ENCODE peak calls at places on chromosomes 4 and X, in eight cellular contexts. Z is heart right ventricle, H is small intestine, Y is lung, O is A549, M is tibial nerve, J is IMR-90, U is heart left ventricle. T is an unnamed sample.
A peak's percentile ranks its signal among the peaks of the same experiment; 100 is the strongest.

GRCh38 chrX:134452591-134452990 is 7.4 kb upstream of the HPRT1 start:
- DNase-seq in Z (no peak), H (peak; percentile 83), Y (no peak), O (no peak), M (no peak), J (no peak), U (no peak), T (no peak)

GRCh38 chr4:851701-852430 is 25.9 kb upstream of the CPLX1 start:
- DNase-seq in Z (no peak), H (no peak), Y (no peak), O (no peak), M (no peak), J (no peak), U (no peak), T (no peak)

GRCh38 chrX:153411988-153412574 is 809 bp downstream of the ZFP92 start:
- DNase-seq in Z (no peak), H (no peak), Y (no peak), O (no peak), M (no peak), J (no peak), U (no peak), T (no peak)

GRCh38 chr4:128653514-128654420 is 155.7 kb upstream of the JADE1 start:
- DNase-seq in Z (peak; percentile 46), H (peak; percentile 75), Y (peak; percentile 35), O (no peak), M (no peak), J (peak; percentile 70), U (peak; percentile 48), T (peak; percentile 19)

GRCh38 chrX:21698274-21698673 is 40.1 kb upstream of the KLHL34 start:
- DNase-seq in Z (no peak), H (no peak), Y (no peak), O (no peak), M (no peak), J (no peak), U (no peak), T (no peak)

GRCh38 chrX:130523460-130524394 is 121.9 kb downstream of the RBMX2 start:
- DNase-seq in Z (peak; percentile 26), H (no peak), Y (no peak), O (no peak), M (peak; percentile 14), J (no peak), U (peak; percentile 13), T (peak; percentile 33)

GRCh38 chr4:37461801-37462200 is 217.3 kb downstream of the NWD2 start:
- DNase-seq in Z (no peak), H (no peak), Y (no peak), O (no peak), M (no peak), J (no peak), U (no peak), T (no peak)

GRCh38 chr4:36313687-36314086 is 32.3 kb downstream of the DTHD1 start:
- DNase-seq in Z (no peak), H (no peak), Y (no peak), O (no peak), M (no peak), J (no peak), U (no peak), T (no peak)

GRCh38 chrX:24259544-24260240 is 54.2 kb downstream of the SUPT20HL2 start:
- DNase-seq in Z (no peak), H (peak; percentile 62), Y (no peak), O (peak; percentile 76), M (no peak), J (peak; percentile 80), U (peak; percentile 9), T (no peak)

GRCh38 chr4:145176641-145177432 is 3.6 kb downstream of the OTUD4 start:
- DNase-seq in Z (no peak), H (peak; percentile 19), Y (no peak), O (no peak), M (no peak), J (peak; percentile 24), U (no peak), T (no peak)
- H3K27ac ChIP-seq in Z (peak overlapping the region; percentile 92), H (peak overlapping the region; percentile 83), Y (peak overlapping the region; percentile 31), O (no peak overlapping the region), M (no peak overlapping the region), J (peak overlapping the region; percentile 58), U (peak overlapping the region; percentile 95), T (no peak overlapping the region)

GRCh38 chrX:125420809-125421208 is 101.1 kb downstream of the TEX13C start:
- DNase-seq in Z (no peak), H (no peak), Y (no peak), O (no peak), M (no peak), J (no peak), U (no peak), T (no peak)
- H3K27ac ChIP-seq in Z (no peak overlapping the region), H (no peak overlapping the region), Y (no peak overlapping the region), O (no peak overlapping the region), M (no peak overlapping the region), J (no peak overlapping the region), U (no peak overlapping the region), T (no peak overlapping the region)

GRCh38 chr4:123443401-123444297 is 47.1 kb downstream of the SPRY1 start:
- DNase-seq in Z (no peak), H (peak; percentile 51), Y (no peak), O (no peak), M (no peak), J (peak; percentile 21), U (no peak), T (no peak)
- H3K27ac ChIP-seq in Z (peak overlapping the region; percentile 50), H (peak overlapping the region; percentile 57), Y (no peak overlapping the region), O (no peak overlapping the region), M (no peak overlapping the region), J (peak overlapping the region; percentile 73), U (peak overlapping the region; percentile 61), T (no peak overlapping the region)

DNA sequence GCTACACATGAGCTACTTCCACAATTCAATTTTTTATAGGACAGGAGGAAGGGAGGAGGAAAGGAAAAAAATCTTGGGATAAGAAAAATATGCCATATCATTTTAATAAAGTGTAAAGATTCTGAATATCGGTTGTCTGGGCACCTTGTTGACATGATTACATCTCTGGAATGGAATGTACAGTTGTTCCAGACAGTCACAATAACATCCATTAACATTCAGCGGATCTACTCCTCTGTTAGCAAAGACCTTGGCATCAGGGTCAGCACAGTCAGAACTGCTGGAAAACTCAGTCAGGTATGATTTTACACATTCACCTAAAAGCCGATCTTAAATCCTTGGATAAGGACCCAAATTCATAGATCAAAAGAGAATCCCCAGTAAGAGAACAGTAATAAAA is 85.4 kb upstream of the ARMCX2 start:
- DNase-seq in Z (no peak), H (no peak), Y (no peak), O (no peak), M (no peak), J (no peak), U (no peak), T (no peak)
- H3K27ac ChIP-seq in Z (no peak overlapping the region), H (no peak overlapping the region), Y (no peak overlapping the region), O (no peak overlapping the region), M (no peak overlapping the region), J (no peak overlapping the region), U (no peak overlapping the region), T (no peak overlapping the region)

DNA sequence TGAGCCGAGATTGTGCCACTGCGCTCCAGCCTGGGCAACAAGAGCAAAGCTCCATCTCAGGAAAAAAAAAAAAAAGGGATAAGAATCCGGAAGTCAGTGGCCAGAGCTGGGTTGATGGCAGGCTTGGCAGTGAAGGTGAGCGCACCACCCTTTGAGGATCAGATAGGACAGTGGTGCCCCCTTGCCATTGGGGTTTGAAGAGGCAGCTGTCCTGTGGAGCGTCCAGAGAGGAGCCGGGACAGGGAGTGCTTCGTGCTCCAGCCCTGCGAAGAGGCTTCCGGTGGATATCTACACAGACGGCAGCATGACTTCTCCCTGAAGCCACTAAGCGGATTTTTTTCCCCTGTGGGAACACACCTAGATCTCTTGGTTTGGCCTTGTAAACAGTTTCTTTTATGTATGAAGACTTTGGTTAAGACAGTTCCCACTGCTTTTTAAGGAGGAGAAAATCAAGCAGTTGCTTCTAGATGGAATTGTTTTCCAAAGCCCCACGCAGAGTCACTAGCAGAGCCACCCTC is 6.5 kb downstream of the TBC1D14 start:
- DNase-seq in Z (no peak), H (no peak), Y (no peak), O (no peak), M (no peak), J (no peak), U (no peak), T (no peak)
- H3K27ac ChIP-seq in Z (no peak overlapping the region), H (peak overlapping the region; percentile 65), Y (peak overlapping the region; percentile 89), O (peak overlapping the region; percentile 78), M (no peak overlapping the region), J (no peak overlapping the region), U (no peak overlapping the region), T (no peak overlapping the region)

DNA sequence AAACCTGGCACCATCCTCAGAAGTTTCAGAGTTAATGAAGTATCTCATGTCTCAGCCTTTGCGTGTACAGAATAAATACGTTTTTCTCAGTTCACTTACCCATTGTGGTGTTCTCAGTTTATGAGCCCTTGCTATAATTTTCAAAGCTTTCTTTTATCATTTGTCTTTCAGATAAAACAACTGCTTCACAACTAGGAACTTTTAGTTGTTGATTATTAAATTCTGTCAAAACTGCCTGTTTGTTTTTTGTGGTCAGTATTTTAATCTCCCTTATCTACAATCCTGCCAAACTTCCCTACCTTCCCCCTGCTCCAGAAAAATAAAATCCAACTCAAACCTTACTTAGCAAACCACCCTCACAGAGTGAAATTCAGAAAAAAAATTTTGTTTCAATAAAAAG is 21.7 kb downstream of the ADD1 start:
- DNase-seq in Z (no peak), H (no peak), Y (no peak), O (no peak), M (no peak), J (no peak), U (no peak), T (no peak)
- H3K27ac ChIP-seq in Z (peak overlapping the region; percentile 63), H (no peak overlapping the region), Y (no peak overlapping the region), O (no peak overlapping the region), M (no peak overlapping the region), J (no peak overlapping the region), U (peak overlapping the region; percentile 79), T (no peak overlapping the region)